ENCODE peak calls at places on chromosomes 11 and 22, in eight cellular contexts. Z is CD8-positive, alpha-beta memory T cell; B is anterior cingulate cortex; V is H7; Y is activated T-helper 1 cell treated with Interleukin-2 at 50 U/mL for 16 hours; X is left cardiac atrium; O is stimulated activated CD4-positive, alpha-beta T cell treated with anti-CD3 and anti-CD28 coated beads, TNF-alpha, amount 100 ng/mL, for 4 hours; J is heart right ventricle. M is an unnamed sample.

GRCh38 chr11:85827768-85828639 is 17.1 kb upstream of the SYTL2 start:
- DNase-seq in J (no peak), O (no peak), B (no peak), Z (peak), V (no peak), Y (no peak), X (no peak), M (peak)

GRCh38 chr22:17566776-17567175 is 3.5 kb downstream of the SLC25A18 start:
- DNase-seq in B (no peak), J (no peak), X (no peak), O (no peak), Y (no peak), Z (no peak), V (no peak), M (no peak)

GRCh38 chr11:77851513-77851912 is 30.6 kb downstream of the AAMDC start:
- DNase-seq in O (no peak), B (no peak), X (no peak), Y (no peak), Z (no peak), V (no peak), J (no peak), M (no peak)

GRCh38 chr11:71458146-71459070 is 5.4 kb downstream of the NADSYN1 start:
- DNase-seq in Y (no peak), X (peak), O (no peak), J (no peak), B (no peak), Z (no peak), V (no peak), M (no peak)

GRCh38 chr11:1825039-1825740 is 9.6 kb upstream of the SYT8 start:
- DNase-seq in Z (no peak), Y (no peak), V (peak), B (no peak), X (no peak), J (no peak), O (no peak), M (no peak)

GRCh38 chr22:36277482-36278291 is 24.8 kb downstream of the APOL1 start:
- DNase-seq in X (peak), O (peak), J (peak), B (peak), V (peak), Z (peak), Y (peak), M (peak)

GRCh38 chr11:124194696-124195418 is 11.7 kb downstream of the OR10D3 start:
- DNase-seq in O (no peak), B (no peak), J (no peak), Z (no peak), Y (no peak), V (peak), X (peak), M (peak)

GRCh38 chr11:86101493-86101892 is 32.6 kb upstream of the PICALM start:
- DNase-seq in J (no peak), X (no peak), O (no peak), Y (no peak), V (no peak), B (no peak), Z (no peak), M (no peak)

GRCh38 chr11:95506777-95507176 is 275.8 kb upstream of the SESN3 start:
- DNase-seq in Y (no peak), X (no peak), V (no peak), B (no peak), Z (no peak), J (no peak), O (no peak), M (no peak)

M was measured in astrocyte of the cerebellum.